ENCODE peak calls at places on chromosomes 11 and 22, in ten cellular contexts. One of them, this sample, is unnamed.

GRCh38 chr22:44192098-44192810 is 11.5 kb downstream of the PARVG start:
- DNase-seq in mammary epithelial cell: peak; percentile 5
- DNase-seq in HCT116: peak; percentile 60
- DNase-seq in tibial artery: peak; percentile 59
- DNase-seq in esophagus squamous epithelium: no peak
- DNase-seq in left ventricle myocardium inferior: no peak
- DNase-seq in right lobe of liver: no peak
- DNase-seq in CD4-positive, CD25-positive, alpha-beta regulatory T cell: peak; percentile 7
- DNase-seq in upper lobe of right lung: no peak
- DNase-seq in colonic mucosa: no peak
- DNase-seq in this sample: no peak

GRCh38 chr11:116136987-116137674 is 632.9 kb upstream of the CADM1 start:
- DNase-seq in mammary epithelial cell: no peak
- DNase-seq in HCT116: no peak
- DNase-seq in tibial artery: no peak
- DNase-seq in esophagus squamous epithelium: no peak
- DNase-seq in left ventricle myocardium inferior: no peak
- DNase-seq in right lobe of liver: no peak
- DNase-seq in CD4-positive, CD25-positive, alpha-beta regulatory T cell: no peak
- DNase-seq in upper lobe of right lung: no peak
- DNase-seq in colonic mucosa: no peak
- DNase-seq in this sample: no peak

GRCh38 chr11:73154178-73154577 is 12.1 kb upstream of the FCHSD2 start:
- DNase-seq in mammary epithelial cell: no peak
- DNase-seq in HCT116: no peak
- DNase-seq in tibial artery: peak; percentile 58
- DNase-seq in esophagus squamous epithelium: no peak
- DNase-seq in left ventricle myocardium inferior: no peak
- DNase-seq in right lobe of liver: no peak
- DNase-seq in CD4-positive, CD25-positive, alpha-beta regulatory T cell: no peak
- DNase-seq in upper lobe of right lung: no peak
- DNase-seq in colonic mucosa: no peak
- DNase-seq in this sample: no peak

GRCh38 chr22:32501797-32502290 is 27.2 kb downstream of the FBXO7 start:
- DNase-seq in mammary epithelial cell: no peak
- DNase-seq in HCT116: no peak
- DNase-seq in tibial artery: no peak
- DNase-seq in esophagus squamous epithelium: no peak
- DNase-seq in left ventricle myocardium inferior: no peak
- DNase-seq in right lobe of liver: no peak
- DNase-seq in CD4-positive, CD25-positive, alpha-beta regulatory T cell: no peak
- DNase-seq in upper lobe of right lung: no peak
- DNase-seq in colonic mucosa: no peak
- DNase-seq in this sample: no peak

GRCh38 chr11:94305146-94305545 is 766 bp downstream of the IZUMO1R start:
- DNase-seq in mammary epithelial cell: peak; percentile 46
- DNase-seq in HCT116: no peak
- DNase-seq in tibial artery: no peak
- DNase-seq in esophagus squamous epithelium: no peak
- DNase-seq in left ventricle myocardium inferior: no peak
- DNase-seq in right lobe of liver: no peak
- DNase-seq in CD4-positive, CD25-positive, alpha-beta regulatory T cell: no peak
- DNase-seq in upper lobe of right lung: no peak
- DNase-seq in colonic mucosa: no peak
- DNase-seq in this sample: no peak

GRCh38 chr22:25736378-25737011 is 5.5 kb upstream of the MYO18B start:
- DNase-seq in mammary epithelial cell: no peak
- DNase-seq in HCT116: no peak
- DNase-seq in tibial artery: no peak
- DNase-seq in esophagus squamous epithelium: no peak
- DNase-seq in left ventricle myocardium inferior: no peak
- DNase-seq in right lobe of liver: no peak
- DNase-seq in CD4-positive, CD25-positive, alpha-beta regulatory T cell: no peak
- DNase-seq in upper lobe of right lung: no peak
- DNase-seq in colonic mucosa: no peak
- DNase-seq in this sample: no peak

GRCh38 chr11:111923951-111924350 is 5.2 kb downstream of the C11orf52 start:
- DNase-seq in mammary epithelial cell: no peak
- DNase-seq in HCT116: no peak
- DNase-seq in tibial artery: no peak
- DNase-seq in esophagus squamous epithelium: no peak
- DNase-seq in left ventricle myocardium inferior: no peak
- DNase-seq in right lobe of liver: no peak
- DNase-seq in CD4-positive, CD25-positive, alpha-beta regulatory T cell: no peak
- DNase-seq in upper lobe of right lung: no peak
- DNase-seq in colonic mucosa: no peak
- DNase-seq in this sample: no peak

GRCh38 chr22:21947040-21948014 is 5.3 kb downstream of the PPM1F start:
- DNase-seq in mammary epithelial cell: peak; percentile 57
- DNase-seq in HCT116: no peak
- DNase-seq in tibial artery: no peak
- DNase-seq in esophagus squamous epithelium: no peak
- DNase-seq in left ventricle myocardium inferior: no peak
- DNase-seq in right lobe of liver: no peak
- DNase-seq in CD4-positive, CD25-positive, alpha-beta regulatory T cell: no peak
- DNase-seq in upper lobe of right lung: no peak
- DNase-seq in colonic mucosa: no peak
- DNase-seq in this sample: no peak

GRCh38 chr11:64857485-64857884 is 13.0 kb upstream of the CDC42BPG start:
- DNase-seq in mammary epithelial cell: no peak
- DNase-seq in HCT116: no peak
- DNase-seq in tibial artery: no peak
- DNase-seq in esophagus squamous epithelium: no peak
- DNase-seq in left ventricle myocardium inferior: no peak
- DNase-seq in right lobe of liver: no peak
- DNase-seq in CD4-positive, CD25-positive, alpha-beta regulatory T cell: no peak
- DNase-seq in upper lobe of right lung: no peak
- DNase-seq in colonic mucosa: no peak
- DNase-seq in this sample: no peak

GRCh38 chr11:72773291-72773690 is 20.6 kb downstream of the STARD10 start:
- DNase-seq in mammary epithelial cell: peak; percentile 77
- DNase-seq in HCT116: no peak
- DNase-seq in tibial artery: no peak
- DNase-seq in esophagus squamous epithelium: no peak
- DNase-seq in left ventricle myocardium inferior: peak; percentile 38
- DNase-seq in right lobe of liver: no peak
- DNase-seq in CD4-positive, CD25-positive, alpha-beta regulatory T cell: no peak
- DNase-seq in upper lobe of right lung: no peak
- DNase-seq in colonic mucosa: no peak
- DNase-seq in this sample: peak; percentile 61

GRCh38 chr11:134861490-134862107 is 449.6 kb upstream of the B3GAT1 start:
- DNase-seq in mammary epithelial cell: no peak
- DNase-seq in HCT116: no peak
- DNase-seq in tibial artery: no peak
- DNase-seq in esophagus squamous epithelium: no peak
- DNase-seq in left ventricle myocardium inferior: no peak
- DNase-seq in right lobe of liver: no peak
- DNase-seq in CD4-positive, CD25-positive, alpha-beta regulatory T cell: no peak
- DNase-seq in upper lobe of right lung: no peak
- DNase-seq in colonic mucosa: no peak
- DNase-seq in this sample: no peak

DNA sequence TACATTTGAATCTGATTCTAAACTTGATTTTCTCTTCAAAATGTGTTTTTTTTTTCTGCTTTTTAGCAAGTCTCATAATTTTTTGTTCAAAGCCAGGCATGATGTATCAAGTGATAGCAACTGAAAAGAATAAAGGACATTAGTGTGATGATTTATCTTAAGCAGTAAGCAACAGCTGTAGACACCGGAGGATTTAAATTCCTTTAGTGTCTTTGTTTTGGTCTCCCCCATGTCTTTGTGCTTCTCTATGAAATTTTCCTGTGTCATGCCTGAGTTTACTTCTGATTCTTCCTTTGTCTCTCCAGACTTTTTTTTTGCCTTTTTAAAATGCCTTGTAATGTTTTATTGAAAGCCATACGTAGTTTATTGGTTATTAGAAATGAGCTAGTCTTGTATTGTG is 934.2 kb upstream of the RAG2 start:
- DNase-seq in mammary epithelial cell: no peak
- DNase-seq in HCT116: no peak
- DNase-seq in tibial artery: no peak
- DNase-seq in esophagus squamous epithelium: no peak
- DNase-seq in left ventricle myocardium inferior: no peak
- DNase-seq in right lobe of liver: no peak
- DNase-seq in CD4-positive, CD25-positive, alpha-beta regulatory T cell: no peak
- DNase-seq in upper lobe of right lung: no peak
- DNase-seq in colonic mucosa: no peak
- DNase-seq in this sample: no peak
- H3K9me3 ChIP-seq in mammary epithelial cell: peaks cover 5% of the 10 kb centered on the region
- H3K9me3 ChIP-seq in HCT116: peaks cover 3% of the 10 kb centered on the region
- H3K9me3 ChIP-seq in tibial artery: no peaks in the 10 kb centered on the region
- H3K9me3 ChIP-seq in esophagus squamous epithelium: no peaks in the 10 kb centered on the region
- H3K9me3 ChIP-seq in left ventricle myocardium inferior: peaks cover 17% of the 10 kb centered on the region
- H3K9me3 ChIP-seq in right lobe of liver: no peaks in the 10 kb centered on the region
- H3K9me3 ChIP-seq in CD4-positive, CD25-positive, alpha-beta regulatory T cell: no peaks in the 10 kb centered on the region
- H3K9me3 ChIP-seq in upper lobe of right lung: no peaks in the 10 kb centered on the region
- H3K9me3 ChIP-seq in colonic mucosa: peaks cover 7% of the 10 kb centered on the region
- H3K9me3 ChIP-seq in this sample: no peaks in the 10 kb centered on the region

DNA sequence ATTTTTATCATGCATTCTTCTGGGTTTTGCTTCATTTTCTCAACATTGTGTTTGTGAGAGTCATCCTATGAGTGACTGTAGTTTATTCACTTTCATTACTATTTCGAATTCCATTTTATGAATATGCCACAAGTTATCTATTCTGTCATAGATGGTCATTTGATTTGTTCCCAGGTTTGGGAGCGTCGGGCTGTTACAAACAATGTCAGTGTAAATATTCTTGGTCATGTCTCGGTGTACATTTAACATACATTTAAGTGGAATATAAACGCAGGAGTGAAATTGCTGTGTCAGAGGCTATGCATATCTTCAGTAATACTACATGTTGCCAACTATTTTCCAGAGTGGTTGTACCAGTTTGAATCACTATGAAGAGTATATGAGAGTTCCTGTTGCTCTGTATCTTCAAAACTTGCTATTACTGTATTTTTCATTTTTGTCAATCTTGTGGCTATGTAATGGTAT is 2.4 kb downstream of the TRIM44 start:
- DNase-seq in mammary epithelial cell: peak; percentile 27
- DNase-seq in HCT116: no peak
- DNase-seq in tibial artery: no peak
- DNase-seq in esophagus squamous epithelium: no peak
- DNase-seq in left ventricle myocardium inferior: no peak
- DNase-seq in right lobe of liver: no peak
- DNase-seq in CD4-positive, CD25-positive, alpha-beta regulatory T cell: no peak
- DNase-seq in upper lobe of right lung: no peak
- DNase-seq in colonic mucosa: no peak
- DNase-seq in this sample: no peak
- H3K9me3 ChIP-seq in mammary epithelial cell: peaks cover 15% of the 10 kb centered on the region
- H3K9me3 ChIP-seq in HCT116: no peaks in the 10 kb centered on the region
- H3K9me3 ChIP-seq in tibial artery: no peaks in the 10 kb centered on the region
- H3K9me3 ChIP-seq in esophagus squamous epithelium: no peaks in the 10 kb centered on the region
- H3K9me3 ChIP-seq in left ventricle myocardium inferior: peaks cover 50% of the 10 kb centered on the region
- H3K9me3 ChIP-seq in right lobe of liver: no peaks in the 10 kb centered on the region
- H3K9me3 ChIP-seq in CD4-positive, CD25-positive, alpha-beta regulatory T cell: peaks cover 23% of the 10 kb centered on the region
- H3K9me3 ChIP-seq in upper lobe of right lung: peaks cover 19% of the 10 kb centered on the region
- H3K9me3 ChIP-seq in colonic mucosa: no peaks in the 10 kb centered on the region
- H3K9me3 ChIP-seq in this sample: peaks cover 10% of the 10 kb centered on the region

GRCh38 chr22:48886604-48887393 is 940.9 kb downstream of the BRD1 start:
- DNase-seq in mammary epithelial cell: no peak
- DNase-seq in HCT116: no peak
- DNase-seq in tibial artery: peak; percentile 56
- DNase-seq in esophagus squamous epithelium: no peak
- DNase-seq in left ventricle myocardium inferior: peak; percentile 11
- DNase-seq in right lobe of liver: no peak
- DNase-seq in CD4-positive, CD25-positive, alpha-beta regulatory T cell: no peak
- DNase-seq in upper lobe of right lung: peak; percentile 53
- DNase-seq in colonic mucosa: no peak
- DNase-seq in this sample: no peak

GRCh38 chr22:48885919-48886305 is 941.8 kb downstream of the BRD1 start:
- DNase-seq in mammary epithelial cell: no peak
- DNase-seq in HCT116: no peak
- DNase-seq in tibial artery: peak; percentile 45
- DNase-seq in esophagus squamous epithelium: no peak
- DNase-seq in left ventricle myocardium inferior: peak; percentile 3
- DNase-seq in right lobe of liver: no peak
- DNase-seq in CD4-positive, CD25-positive, alpha-beta regulatory T cell: no peak
- DNase-seq in upper lobe of right lung: peak; percentile 44
- DNase-seq in colonic mucosa: no peak
- DNase-seq in this sample: peak; percentile 14

GRCh38 chr22:48884292-48884691 is 943.4 kb downstream of the BRD1 start:
- DNase-seq in mammary epithelial cell: no peak
- DNase-seq in HCT116: no peak
- DNase-seq in tibial artery: peak; percentile 48
- DNase-seq in esophagus squamous epithelium: no peak
- DNase-seq in left ventricle myocardium inferior: peak; percentile 1
- DNase-seq in right lobe of liver: no peak
- DNase-seq in CD4-positive, CD25-positive, alpha-beta regulatory T cell: no peak
- DNase-seq in upper lobe of right lung: peak; percentile 34
- DNase-seq in colonic mucosa: no peak
- DNase-seq in this sample: peak; percentile 13

GRCh38 chr22:48884786-48885185 is 942.9 kb downstream of the BRD1 start:
- DNase-seq in mammary epithelial cell: no peak
- DNase-seq in HCT116: no peak
- DNase-seq in tibial artery: peak; percentile 43
- DNase-seq in esophagus squamous epithelium: no peak
- DNase-seq in left ventricle myocardium inferior: peak; percentile 5
- DNase-seq in right lobe of liver: no peak
- DNase-seq in CD4-positive, CD25-positive, alpha-beta regulatory T cell: no peak
- DNase-seq in upper lobe of right lung: peak; percentile 39
- DNase-seq in colonic mucosa: no peak
- DNase-seq in this sample: no peak

GRCh38 chr22:48885271-48885918 is 942.3 kb downstream of the BRD1 start:
- DNase-seq in mammary epithelial cell: no peak
- DNase-seq in HCT116: no peak
- DNase-seq in tibial artery: peak; percentile 51
- DNase-seq in esophagus squamous epithelium: no peak
- DNase-seq in left ventricle myocardium inferior: peak; percentile 4
- DNase-seq in right lobe of liver: no peak
- DNase-seq in CD4-positive, CD25-positive, alpha-beta regulatory T cell: no peak
- DNase-seq in upper lobe of right lung: peak; percentile 52
- DNase-seq in colonic mucosa: no peak
- DNase-seq in this sample: peak; percentile 13
- H3K9me3 ChIP-seq in mammary epithelial cell: peaks cover 62% of the 10 kb centered on the region
- H3K9me3 ChIP-seq in HCT116: no peaks in the 10 kb centered on the region
- H3K9me3 ChIP-seq in tibial artery: no peaks in the 10 kb centered on the region
- H3K9me3 ChIP-seq in esophagus squamous epithelium: no peaks in the 10 kb centered on the region
- H3K9me3 ChIP-seq in left ventricle myocardium inferior: no peaks in the 10 kb centered on the region
- H3K9me3 ChIP-seq in right lobe of liver: no peaks in the 10 kb centered on the region
- H3K9me3 ChIP-seq in CD4-positive, CD25-positive, alpha-beta regulatory T cell: no peaks in the 10 kb centered on the region
- H3K9me3 ChIP-seq in upper lobe of right lung: no peaks in the 10 kb centered on the region
- H3K9me3 ChIP-seq in colonic mucosa: no peaks in the 10 kb centered on the region
- H3K9me3 ChIP-seq in this sample: no peaks in the 10 kb centered on the region

DNA sequence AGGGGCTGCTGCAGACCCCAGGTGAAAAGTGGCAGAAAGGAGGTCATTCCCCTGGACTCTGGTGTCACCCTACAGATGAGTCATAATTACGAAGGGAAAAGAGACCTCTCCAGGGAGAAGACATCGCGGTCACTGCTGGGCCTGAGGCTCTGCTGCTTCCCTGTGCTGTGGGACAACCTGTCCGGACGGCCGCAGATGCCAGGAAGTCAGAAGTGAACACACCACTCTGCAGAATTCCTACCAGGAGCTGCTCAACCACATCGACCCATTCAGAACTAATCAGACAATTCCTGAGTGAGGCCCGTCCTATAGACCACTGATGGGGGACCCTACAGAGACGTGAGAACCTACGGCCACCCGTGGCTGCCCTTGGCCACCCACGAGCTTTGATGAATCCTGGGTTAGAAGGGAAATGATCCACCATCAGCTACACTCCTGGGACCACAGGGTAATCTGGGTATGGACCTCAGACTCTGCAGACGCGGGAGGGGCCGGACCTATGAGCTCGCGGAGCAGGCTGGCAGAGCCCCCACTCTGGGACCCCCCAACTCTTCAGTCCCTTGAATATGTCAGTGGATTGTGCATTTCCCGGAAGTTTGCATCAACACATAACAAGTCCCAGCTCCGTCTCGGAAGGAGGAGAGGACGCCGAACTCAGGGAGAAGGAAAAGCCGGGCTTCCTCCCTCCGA is 636.7 kb downstream of the BRD1 start:
- DNase-seq in mammary epithelial cell: no peak
- DNase-seq in HCT116: no peak
- DNase-seq in tibial artery: no peak
- DNase-seq in esophagus squamous epithelium: no peak
- DNase-seq in left ventricle myocardium inferior: no peak
- DNase-seq in right lobe of liver: no peak
- DNase-seq in CD4-positive, CD25-positive, alpha-beta regulatory T cell: no peak
- DNase-seq in upper lobe of right lung: no peak
- DNase-seq in colonic mucosa: no peak
- DNase-seq in this sample: peak; percentile 22
- H3K9me3 ChIP-seq in mammary epithelial cell: peaks cover 62% of the 10 kb centered on the region
- H3K9me3 ChIP-seq in HCT116: no peaks in the 10 kb centered on the region
- H3K9me3 ChIP-seq in tibial artery: no peaks in the 10 kb centered on the region
- H3K9me3 ChIP-seq in esophagus squamous epithelium: no peaks in the 10 kb centered on the region
- H3K9me3 ChIP-seq in left ventricle myocardium inferior: no peaks in the 10 kb centered on the region
- H3K9me3 ChIP-seq in right lobe of liver: no peaks in the 10 kb centered on the region
- H3K9me3 ChIP-seq in CD4-positive, CD25-positive, alpha-beta regulatory T cell: no peaks in the 10 kb centered on the region
- H3K9me3 ChIP-seq in upper lobe of right lung: no peaks in the 10 kb centered on the region
- H3K9me3 ChIP-seq in colonic mucosa: no peaks in the 10 kb centered on the region
- H3K9me3 ChIP-seq in this sample: no peaks in the 10 kb centered on the region